ENCODE peak calls at places on chromosomes 3 and 15, in four cellular contexts. W is GM20000, Z is cardiac fibroblast, F is 8988T. R is an unnamed sample.

GRCh38 chr15:71659730-71660067 is 150.7 kb upstream of the NR2E3 start:
- DNase-seq in Z (no peak), F (no peak), W (no peak), R (no peak)

GRCh38 chr15:29799859-29800258 is 22.4 kb downstream of the TJP1 start:
- DNase-seq in Z (no peak), F (no peak), W (no peak), R (peak; percentile 51)

GRCh38 chr3:71681224-71681668 is 44.0 kb downstream of the EIF4E3 start:
- DNase-seq in W (peak; percentile 49), F (no peak), Z (peak; percentile 83), R (peak; percentile 77)

GRCh38 chr3:128568602-128569490 is 75.8 kb upstream of the GATA2 start:
- DNase-seq in W (no peak), Z (peak; percentile 71), F (no peak), R (peak; percentile 70)

GRCh38 chr15:98983333-98983732 is 24.3 kb downstream of the PGPEP1L start:
- DNase-seq in F (no peak), Z (peak; percentile 85), W (no peak), R (no peak)

GRCh38 chr15:66661432-66662096 is 40.5 kb upstream of the SMAD6 start:
- DNase-seq in Z (peak; percentile 52), F (no peak), W (no peak), R (peak; percentile 65)

GRCh38 chr3:126432361-126432760 is 37.7 kb downstream of the CFAP100 start:
- DNase-seq in W (no peak), F (no peak), Z (peak; percentile 35), R (no peak)

GRCh38 chr3:187802203-187802927 is 57.1 kb upstream of the BCL6 start:
- DNase-seq in Z (no peak), F (no peak), W (no peak), R (no peak)

GRCh38 chr3:115550285-115550741 is 73.0 kb upstream of the GAP43 start:
- DNase-seq in W (no peak), F (no peak), Z (no peak), R (no peak)

GRCh38 chr3:16060945-16061344 is 113.5 kb upstream of the GALNT15 start:
- DNase-seq in F (no peak), W (no peak), Z (peak; percentile 96), R (peak; percentile 54)

GRCh38 chr3:16146015-16146730 is 28.3 kb upstream of the GALNT15 start:
- DNase-seq in Z (no peak), F (no peak), W (peak; percentile 37), R (no peak)

GRCh38 chr3:177410734-177411133 is 213.5 kb upstream of the TBL1XR1 start:
- DNase-seq in F (no peak), W (no peak), Z (no peak), R (peak; percentile 74)

GRCh38 chr15:62816342-62817059 is 226.0 kb upstream of the TPM1 start:
- DNase-seq in Z (no peak), W (no peak), F (no peak), R (no peak)

GRCh38 chr15:38854506-38854905 is 289.9 kb upstream of the RASGRP1 start:
- DNase-seq in W (no peak), Z (no peak), F (no peak), R (no peak)

GRCh38 chr3:13025090-13025489 is 48.1 kb downstream of the IQSEC1 start:
- DNase-seq in F (peak; percentile 70), Z (peak; percentile 77), W (no peak), R (peak; percentile 49)

GRCh38 chr3:168881804-168882203 is 781.7 kb downstream of the MECOM start:
- DNase-seq in W (no peak), F (no peak), Z (peak; percentile 50), R (peak; percentile 81)

GRCh38 chr3:150180349-150180748 is 209.7 kb upstream of the PFN2 start:
- DNase-seq in F (no peak), W (no peak), Z (peak; percentile 73), R (no peak)

GRCh38 chr3:4043867-4044575 is 244.8 kb downstream of the LRRN1 start:
- DNase-seq in Z (no peak), W (no peak), F (no peak), R (no peak)

GRCh38 chr15:31758126-31758525 is 272.2 kb upstream of the CHRNA7 start:
- DNase-seq in W (no peak), F (no peak), Z (peak; percentile 81), R (peak; percentile 67)